ENCODE peak calls at places on chromosome 3, in six cellular contexts. S is H1, Y is neuronal stem cell, H is HCT116, U is fibroblast of lung, N is keratinocyte. F is an unnamed sample. For H3K36me3, the result is how much of the 10 kb centered on the place peaks cover.

GRCh38 chr3:60909526-60909925 is 341.7 kb downstream of the FHIT start:
- DNase-seq in S (no peak), Y (no peak), H (no peak), U (no peak), N (no peak), F (no peak)

GRCh38 chr3:129493206-129493605 is 35.2 kb upstream of the RHO start:
- DNase-seq in S (no peak), Y (no peak), H (no peak), U (no peak), N (no peak), F (no peak)

GRCh38 chr3:182937293-182938051 is 42.9 kb downstream of the DCUN1D1 start:
- DNase-seq in S (no peak), Y (no peak), H (no peak), U (no peak), N (no peak), F (peak)

GRCh38 chr3:29683306-29683993 is 402.6 kb downstream of the RBMS3 start:
- DNase-seq in S (no peak), Y (no peak), H (no peak), U (peak), N (no peak), F (peak)

GRCh38 chr3:94539937-94540336 is 477.1 kb downstream of the NSUN3 start:
- DNase-seq in S (no peak), Y (no peak), H (no peak), U (no peak), N (no peak), F (no peak)

GRCh38 chr3:43884581-43884980 is 193.8 kb downstream of the ABHD5 start:
- DNase-seq in S (no peak), Y (no peak), H (no peak), U (no peak), N (no peak), F (no peak)

GRCh38 chr3:184600685-184601377 is 39.2 kb downstream of the EPHB3 start:
- DNase-seq in S (no peak), Y (no peak), H (no peak), U (no peak), N (peak), F (no peak)

GRCh38 chr3:55488398-55489055 is 1.4 kb upstream of the WNT5A start:
- DNase-seq in S (peak), Y (peak), H (no peak), U (peak), N (no peak), F (peak)

GRCh38 chr3:125051715-125052581 is 3.8 kb downstream of the HEG1 start:
- DNase-seq in S (peak), Y (no peak), H (no peak), U (peak), N (peak), F (peak)

GRCh38 chr3:72763751-72764440 is 84.3 kb downstream of the SHQ1 start:
- DNase-seq in S (no peak), Y (no peak), H (no peak), U (peak), N (no peak), F (no peak)

GRCh38 chr3:160676547-160677303 is at the start of gene ARL14:
- DNase-seq in S (no peak), Y (no peak), H (peak), U (peak), N (peak), F (peak)

GRCh38 chr3:22372292-22372949 is 621.4 kb upstream of the ZNF385D start:
- DNase-seq in S (peak), Y (peak), H (no peak), U (peak), N (no peak), F (no peak)

GRCh38 chr3:90031121-90031520 is 923.7 kb downstream of the EPHA3 start:
- DNase-seq in S (no peak), Y (no peak), H (no peak), U (no peak), N (no peak), F (no peak)

GRCh38 chr3:20608054-20608738 is 422.2 kb upstream of the SGO1 start:
- DNase-seq in S (no peak), Y (no peak), H (no peak), U (no peak), N (no peak), F (no peak)

GRCh38 chr3:24137958-24138875 is 193.1 kb downstream of the NR1D2 start:
- DNase-seq in S (no peak), Y (no peak), H (no peak), U (no peak), N (no peak), F (no peak)

GRCh38 chr3:56303508-56303907 is 164.8 kb downstream of the ERC2 start:
- DNase-seq in S (peak), Y (peak), H (peak), U (peak), N (no peak), F (peak)

GRCh38 chr3:184255291-184256039 is 5.9 kb downstream of the CAMK2N2 start:
- DNase-seq in S (no peak), Y (no peak), H (no peak), U (no peak), N (no peak), F (no peak)

GRCh38 chr3:150299221-150299620 is 108.9 kb upstream of the TSC22D2 start:
- DNase-seq in S (no peak), Y (no peak), H (no peak), U (peak), N (no peak), F (peak)

GRCh38 chr3:38573111-38573510 is 76.4 kb downstream of the SCN5A start:
- DNase-seq in S (no peak), Y (no peak), H (no peak), U (no peak), N (no peak), F (no peak)

GRCh38 chr3:14463330-14464216 is 61.2 kb downstream of the SLC6A6 start:
- DNase-seq in S (no peak), Y (no peak), H (no peak), U (no peak), N (no peak), F (no peak)
- H3K36me3 ChIP-seq in S (under half), Y (under half), H (under half), U (under half), N (under half), F (under half)

GRCh38 chr3:37319784-37320183 is 145.4 kb upstream of the LRRFIP2 start:
- DNase-seq in S (no peak), Y (no peak), H (no peak), U (peak), N (no peak), F (no peak)

GRCh38 chr3:37324752-37325407 is 150.5 kb upstream of the LRRFIP2 start:
- DNase-seq in S (no peak), Y (no peak), H (no peak), U (peak), N (no peak), F (peak)

GRCh38 chr3:37321260-37321852 is 147.0 kb upstream of the LRRFIP2 start:
- DNase-seq in S (no peak), Y (no peak), H (no peak), U (peak), N (no peak), F (peak)

GRCh38 chr3:37320276-37320675 is 145.9 kb upstream of the LRRFIP2 start:
- DNase-seq in S (no peak), Y (no peak), H (no peak), U (no peak), N (no peak), F (no peak)

GRCh38 chr3:37321863-37322262 is 147.5 kb upstream of the LRRFIP2 start:
- DNase-seq in S (no peak), Y (no peak), H (no peak), U (no peak), N (no peak), F (no peak)
- H3K4me3 ChIP-seq in S (no peak), Y (no peak), H (no peak), U (no peak), N (no peak), F (no peak)

GRCh38 chr3:87125116-87125515 is 102.0 kb upstream of the CHMP2B start:
- DNase-seq in S (no peak), Y (no peak), H (no peak), U (no peak), N (no peak), F (no peak)

GRCh38 chr3:87120850-87121249 is 106.3 kb upstream of the CHMP2B start:
- DNase-seq in S (no peak), Y (peak), H (no peak), U (no peak), N (no peak), F (no peak)

GRCh38 chr3:87126321-87126720 is 100.8 kb upstream of the CHMP2B start:
- DNase-seq in S (no peak), Y (no peak), H (no peak), U (no peak), N (no peak), F (no peak)

GRCh38 chr3:87120221-87120620 is 106.9 kb upstream of the CHMP2B start:
- DNase-seq in S (no peak), Y (no peak), H (no peak), U (no peak), N (no peak), F (no peak)

GRCh38 chr3:87122766-87123165 is 104.3 kb upstream of the CHMP2B start:
- DNase-seq in S (no peak), Y (no peak), H (no peak), U (no peak), N (no peak), F (no peak)
- H3K9ac ChIP-seq in S (no peak), Y (no peak), H (no peak), U (no peak), N (no peak), F (no peak)

DNA sequence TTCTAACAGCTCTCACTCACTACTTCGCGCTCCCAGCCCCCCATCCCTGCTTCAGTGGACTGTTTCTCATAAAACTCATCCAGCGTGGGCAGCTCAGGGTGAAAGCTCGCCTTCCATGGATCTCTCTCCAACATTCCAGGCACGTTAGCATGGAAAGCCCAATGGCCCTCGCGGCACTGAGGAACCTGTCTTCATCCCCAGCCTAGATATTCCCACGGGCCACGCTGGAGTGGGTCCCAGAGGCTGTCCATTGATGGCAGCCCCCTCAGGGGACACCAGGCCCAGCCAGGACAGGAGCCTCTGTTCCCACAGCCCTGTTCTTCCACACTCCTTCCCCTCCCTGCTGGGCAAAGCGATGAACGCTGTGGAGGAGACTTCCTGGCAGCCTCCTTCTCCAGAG is 121.1 kb downstream of the SEC22A start:
- DNase-seq in S (no peak), Y (no peak), H (no peak), U (no peak), N (no peak), F (no peak)
- H3K36me3 ChIP-seq in S (under half), Y (under half), H (under half), U (under half), N (under half), F (under half)

GRCh38 chr3:128179474-128179819 is 26.2 kb downstream of the EEFSEC start:
- DNase-seq in S (no peak), Y (no peak), H (no peak), U (no peak), N (no peak), F (no peak)
- H3K4me3 ChIP-seq in S (no peak), Y (no peak), H (no peak), U (peak), N (no peak), F (no peak)

GRCh38 chr3:196803891-196804468 is 63.7 kb upstream of the SENP5 start:
- DNase-seq in S (no peak), Y (no peak), H (no peak), U (no peak), N (no peak), F (no peak)
- H3K9ac ChIP-seq in S (no peak), Y (no peak), H (no peak), U (no peak), N (no peak), F (no peak)

GRCh38 chr3:3665961-3666640 is 133.1 kb upstream of the LRRN1 start:
- DNase-seq in S (no peak), Y (no peak), H (no peak), U (no peak), N (no peak), F (no peak)
- H3K36me3 ChIP-seq in S (under half), Y (under half), H (under half), U (under half), N (under half), F (under half)

F was measured in endothelial cell of umbilical vein.